ENCODE peak calls at places on chromosomes 7 and 10, in seven cellular contexts. W is neuronal stem cell; D is uterus; B is breast epithelium; Y is CD8-positive, alpha-beta T cell; C is heart right ventricle; P is pancreas. X is an unnamed sample. For H3K4me1 and H3K36me3, the result is how much of the 10 kb centered on the place peaks cover.

GRCh38 chr7:74452748-74453320 is 872 bp upstream of the GTF2IRD1 start:
- DNase-seq in B (peak), P (peak), Y (no peak), D (peak), W (no peak), C (no peak), X (no peak)

GRCh38 chr10:60123668-60124067 is 217.3 kb upstream of the CCDC6 start:
- DNase-seq in Y (no peak), P (no peak), B (no peak), W (no peak), D (no peak), C (no peak), X (no peak)

GRCh38 chr10:27646194-27646593 is 99.4 kb downstream of the MKX start:
- DNase-seq in B (no peak), Y (no peak), C (no peak), W (no peak), P (no peak), D (no peak), X (no peak)

GRCh38 chr10:14654821-14655382 is 119.8 kb downstream of the FAM107B start:
- DNase-seq in B (no peak), P (no peak), Y (no peak), W (no peak), D (no peak), C (no peak), X (no peak)

GRCh38 chr7:89757910-89758309 is 396.4 kb upstream of the STEAP1 start:
- DNase-seq in C (no peak), W (no peak), Y (no peak), D (no peak), B (no peak), P (no peak), X (no peak)

GRCh38 chr10:120607710-120608703 is 151.0 kb downstream of the PLPP4 start:
- DNase-seq in B (no peak), P (no peak), D (no peak), Y (no peak), W (no peak), C (no peak), X (no peak)

GRCh38 chr7:36440880-36441279 is 51.2 kb downstream of the ANLN start:
- DNase-seq in D (no peak), C (no peak), Y (no peak), B (no peak), W (no peak), P (no peak), X (no peak)

GRCh38 chr10:1609038-1609411 is 128.3 kb downstream of the ADARB2 start:
- DNase-seq in B (no peak), D (no peak), C (no peak), P (no peak), W (no peak), Y (no peak), X (no peak)

GRCh38 chr7:27151945-27152815 is at the start of gene HOXA3:
- DNase-seq in P (peak), C (no peak), D (peak), Y (no peak), W (no peak), B (peak), X (no peak)

GRCh38 chr10:42482411-42482810 is 156.0 kb downstream of the ZNF33B start:
- DNase-seq in D (no peak), Y (no peak), P (no peak), C (no peak), W (no peak), B (no peak), X (no peak)

GRCh38 chr7:5132539-5132938 is 57.5 kb upstream of the WIPI2 start:
- DNase-seq in W (no peak), B (no peak), Y (no peak), C (no peak), P (no peak), D (no peak), X (no peak)

GRCh38 chr7:90749262-90749661 is 153.1 kb downstream of the CDK14 start:
- DNase-seq in C (no peak), B (no peak), D (no peak), Y (no peak), P (no peak), W (no peak), X (no peak)

GRCh38 chr10:17616403-17617030 is 657 bp downstream of the HACD1 start:
- DNase-seq in D (peak), Y (no peak), P (peak), C (peak), B (peak), W (peak), X (peak)

GRCh38 chr7:1425292-1426136 is 33.8 kb downstream of the MICALL2 start:
- DNase-seq in B (no peak), Y (no peak), C (no peak), D (no peak), P (no peak), W (no peak), X (no peak)

GRCh38 chr7:70925411-70926115 is 206.4 kb upstream of the GALNT17 start:
- DNase-seq in B (no peak), W (peak), C (no peak), D (no peak), Y (no peak), P (no peak), X (no peak)

GRCh38 chr7:51066405-51066882 is 250.2 kb downstream of the COBL start:
- DNase-seq in P (peak), C (no peak), W (no peak), B (no peak), D (no peak), Y (no peak), X (no peak)

GRCh38 chr10:129548534-129549130 is 81.6 kb downstream of the MGMT start:
- DNase-seq in P (no peak), C (no peak), D (no peak), Y (no peak), W (no peak), B (no peak), X (no peak)

GRCh38 chr10:89518876-89519842 is 16.2 kb downstream of the SLC16A12 start:
- DNase-seq in W (no peak), D (peak), P (no peak), Y (no peak), C (no peak), B (no peak), X (no peak)

GRCh38 chr7:92968502-92968901 is 132.1 kb upstream of the CDK6 start:
- DNase-seq in B (no peak), P (no peak), C (no peak), Y (no peak), W (no peak), D (no peak), X (no peak)

GRCh38 chr10:76192694-76193304 is 761.4 kb downstream of the LRMDA start:
- DNase-seq in B (no peak), Y (no peak), C (no peak), W (no peak), P (no peak), D (no peak), X (no peak)

GRCh38 chr7:103679156-103680132 is 233.4 kb upstream of the SLC26A5 start:
- DNase-seq in B (no peak), P (no peak), W (no peak), C (no peak), D (no peak), Y (no peak), X (no peak)

GRCh38 chr10:3295501-3296005 is 123.0 kb upstream of the PITRM1 start:
- DNase-seq in Y (no peak), P (no peak), W (no peak), C (no peak), B (no peak), D (no peak), X (no peak)

GRCh38 chr10:58412502-58412961 is 27.3 kb downstream of the TFAM start:
- DNase-seq in B (no peak), Y (no peak), D (no peak), P (no peak), W (no peak), C (no peak), X (no peak)

GRCh38 chr7:78345293-78345692 is 546.7 kb downstream of the PHTF2 start:
- DNase-seq in W (no peak), C (no peak), P (no peak), B (no peak), D (no peak), Y (no peak), X (no peak)

GRCh38 chr10:96588601-96589419 is 2.0 kb upstream of the TM9SF3 start:
- DNase-seq in B (no peak), W (no peak), C (no peak), Y (no peak), D (no peak), P (no peak), X (no peak)

GRCh38 chr7:101823596-101823995 is 6.2 kb downstream of the CUX1 start:
- DNase-seq in C (no peak), W (no peak), Y (no peak), B (no peak), P (no peak), D (no peak), X (no peak)

GRCh38 chr7:100852048-100852872 is at the start of gene SLC12A9:
- DNase-seq in C (peak), W (peak), P (peak), D (peak), B (peak), Y (peak), X (no peak)

GRCh38 chr7:132782777-132783633 is 206.7 kb upstream of the PLXNA4 start:
- DNase-seq in P (no peak), Y (no peak), B (no peak), C (no peak), D (no peak), W (no peak), X (no peak)

GRCh38 chr10:77313066-77313750 is 324.4 kb downstream of the KCNMA1 start:
- DNase-seq in D (no peak), B (no peak), Y (no peak), W (no peak), P (no peak), C (no peak), X (no peak)

GRCh38 chr7:66181329-66181728 is 23.8 kb upstream of the TPST1 start:
- DNase-seq in W (no peak), C (no peak), Y (no peak), P (no peak), D (no peak), B (no peak), X (no peak)

GRCh38 chr7:132145063-132145462 is 431.2 kb downstream of the PLXNA4 start:
- DNase-seq in D (no peak), W (no peak), B (no peak), C (no peak), Y (no peak), P (no peak), X (no peak)

GRCh38 chr7:95199779-95200558 is 124.4 kb downstream of the PON1 start:
- DNase-seq in C (no peak), P (peak), D (peak), B (peak), W (peak), Y (no peak), X (peak)

GRCh38 chr7:128737867-128738390 is 1.2 kb upstream of the CALU start:
- DNase-seq in W (no peak), P (no peak), C (no peak), B (no peak), Y (no peak), D (no peak), X (no peak)

GRCh38 chr7:117279203-117279602 is 43.7 kb downstream of the WNT2 start:
- DNase-seq in B (no peak), W (no peak), C (no peak), Y (no peak), P (no peak), D (no peak), X (no peak)

GRCh38 chr10:107701947-107702346 is 537.4 kb upstream of the SORCS1 start:
- DNase-seq in B (no peak), W (no peak), P (no peak), C (no peak), D (no peak), Y (no peak), X (no peak)

GRCh38 chr10:6347391-6347951 is 144.7 kb downstream of the PFKFB3 start:
- DNase-seq in Y (peak), C (no peak), D (no peak), B (no peak), P (no peak), W (no peak), X (no peak)

GRCh38 chr7:159154243-159154642 is 9.6 kb upstream of the VIPR2 start:
- DNase-seq in Y (no peak), B (no peak), C (no peak), D (no peak), W (no peak), P (no peak), X (no peak)

DNA sequence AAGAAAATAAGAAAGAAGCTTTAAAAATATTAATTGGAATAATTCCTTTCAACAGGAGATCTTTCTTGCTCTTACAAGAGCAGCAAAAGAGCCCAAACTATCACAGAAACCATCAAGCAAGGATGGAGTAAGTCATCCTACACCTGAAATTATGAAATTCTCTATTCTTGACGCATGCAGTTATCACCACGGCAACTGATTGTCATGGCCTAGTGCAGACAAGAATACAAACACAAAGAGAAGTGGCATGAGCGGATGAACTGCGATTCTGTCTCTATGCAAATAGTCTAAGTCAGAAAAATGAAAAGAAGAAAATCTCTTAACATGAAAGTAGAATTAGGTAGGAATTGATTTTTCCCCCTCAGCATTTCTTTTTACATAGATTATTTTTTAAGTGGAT is 54.8 kb upstream of the SLC35B4 start:
- DNase-seq in C (no peak), Y (no peak), D (no peak), W (no peak), P (no peak), B (no peak), X (no peak)
- H3K4me1 ChIP-seq in C (under half), Y (under half), D (under half), W (under half), P (under half), B (under half), X (under half)

DNA sequence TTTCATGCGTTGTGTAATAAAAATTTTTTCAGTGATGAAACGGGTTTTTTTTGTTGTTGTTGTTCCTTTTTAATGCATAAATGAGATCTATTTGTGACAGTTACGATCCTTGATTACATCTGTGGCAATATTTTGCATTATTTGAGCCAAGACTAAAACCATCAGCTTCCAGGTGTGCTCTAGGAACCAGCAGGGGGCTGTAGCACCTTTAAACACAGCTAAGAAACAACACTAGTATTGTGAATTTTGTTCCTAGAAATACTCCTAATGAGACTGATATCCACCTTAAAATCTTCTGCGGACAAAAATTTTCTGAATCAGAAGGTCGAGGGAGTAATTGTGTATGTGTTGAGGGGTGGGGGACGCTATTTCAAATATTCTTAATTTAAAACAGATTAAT is 52.6 kb downstream of the FGFBP3 start:
- DNase-seq in C (no peak), W (no peak), D (no peak), Y (no peak), B (no peak), P (no peak), X (no peak)
- H3K36me3 ChIP-seq in C (under half), W (under half), D (under half), Y (under half), B (under half), P (under half), X (under half)

GRCh38 chr10:133527779-133528271 is 662 bp downstream of the CYP2E1 start:
- DNase-seq in W (no peak), D (no peak), Y (no peak), P (peak), C (no peak), B (no peak), X (no peak)
- H3K4me3 ChIP-seq in W (no peak), D (no peak), Y (no peak), P (peak), C (peak), B (peak), X (no peak)

DNA sequence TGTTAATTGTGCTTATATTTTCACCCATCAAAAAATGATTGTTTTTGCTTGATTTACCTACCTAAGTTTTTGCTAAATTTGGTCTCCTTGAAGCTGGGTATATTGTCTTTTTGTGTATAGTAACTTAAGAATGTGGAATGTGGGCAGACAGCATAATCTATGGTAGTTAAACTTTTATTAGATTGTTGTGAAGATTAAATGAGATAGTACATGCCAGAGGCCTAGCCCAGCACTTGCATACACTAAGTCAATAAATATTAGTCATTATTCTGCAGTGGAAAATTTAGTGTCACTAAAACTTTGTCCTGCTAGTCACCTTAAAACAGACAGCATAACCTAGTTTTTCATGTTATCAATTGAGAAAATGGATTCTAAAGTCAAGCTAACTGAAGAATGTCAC is 19.3 kb upstream of the RPA3 start:
- DNase-seq in C (no peak), W (no peak), P (no peak), B (no peak), D (no peak), Y (no peak), X (no peak)
- H3K4me1 ChIP-seq in C (under half), W (under half), P (under half), B (under half), D (under half), Y (under half), X (under half)

DNA sequence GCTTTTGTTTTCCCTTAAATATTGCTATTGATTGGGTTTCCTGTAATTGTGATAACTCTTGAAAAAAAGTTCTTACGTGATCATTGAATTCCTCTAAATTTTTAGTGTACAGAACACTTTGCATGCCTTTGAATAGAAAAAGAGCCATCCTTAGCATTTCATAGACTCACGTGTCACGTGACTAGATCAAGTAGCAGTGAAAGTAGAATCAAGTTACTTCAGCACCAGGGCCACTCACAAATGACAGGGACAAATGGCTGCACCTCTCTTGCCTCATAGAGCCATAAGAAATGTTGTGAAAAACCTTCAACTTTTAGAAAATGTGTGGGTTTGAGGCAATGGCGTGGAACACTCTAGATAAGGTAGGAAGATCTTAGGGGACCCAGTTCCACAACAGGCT is 203.8 kb downstream of the ZEB1 start:
- DNase-seq in Y (no peak), W (no peak), B (no peak), C (no peak), P (no peak), D (no peak), X (no peak)
- H3K36me3 ChIP-seq in Y (under half), W (under half), B (under half), C (under half), P (under half), D (under half), X (under half)